ENCODE peak calls at places on chromosomes 3 and 15, in six cellular contexts. O is GM12892, J is HepG2, N is H1, R is K562, T is GM12878. H is an unnamed sample.

GRCh38 chr3:178785961-178786360 is 249.7 kb downstream of the KCNMB2 start:
- DNase-seq in T (no peak), R (no peak), O (no peak), J (no peak), N (no peak), H (no peak)

GRCh38 chr15:96264801-96265515 is 65.5 kb upstream of the NR2F2 start:
- DNase-seq in R (peak), J (peak), N (no peak), O (no peak), T (no peak), H (no peak)

GRCh38 chr15:29651476-29652072 is 170.7 kb downstream of the TJP1 start:
- DNase-seq in J (no peak), O (no peak), R (no peak), N (no peak), T (no peak), H (no peak)

GRCh38 chr3:131535131-131535530 is 32.4 kb upstream of the MRPL3 start:
- DNase-seq in J (no peak), N (no peak), T (no peak), O (no peak), R (no peak), H (no peak)

GRCh38 chr3:148873928-148874326 is 8.8 kb downstream of the CPA3 start:
- DNase-seq in N (no peak), T (no peak), R (no peak), O (no peak), J (no peak), H (no peak)

GRCh38 chr3:66394261-66395249 is 106.3 kb downstream of the LRIG1 start:
- DNase-seq in T (no peak), J (no peak), N (no peak), R (no peak), O (no peak), H (no peak)

GRCh38 chr15:70708839-70709238 is 54.5 kb downstream of the UACA start:
- DNase-seq in N (no peak), O (no peak), R (no peak), T (no peak), J (no peak), H (no peak)

GRCh38 chr3:170178631-170179030 is 2.9 kb downstream of the PHC3 start:
- DNase-seq in N (no peak), O (no peak), J (no peak), R (no peak), T (no peak), H (peak)

GRCh38 chr3:114571363-114571762 is 277.5 kb downstream of the TIGIT start:
- DNase-seq in J (no peak), N (no peak), R (no peak), O (no peak), T (no peak), H (no peak)

GRCh38 chr15:69045810-69046209 is 31.3 kb downstream of the NOX5 start:
- DNase-seq in J (peak), N (no peak), O (no peak), R (no peak), T (no peak), H (no peak)

GRCh38 chr3:117165611-117166051 is 456.1 kb downstream of the TUSC7 start:
- DNase-seq in T (no peak), N (no peak), R (no peak), J (no peak), O (no peak), H (no peak)

GRCh38 chr15:99076555-99077308 is 28.1 kb upstream of the SYNM start:
- DNase-seq in J (peak), O (no peak), R (peak), N (no peak), T (peak), H (peak)

GRCh38 chr3:184565421-184566211 is 4.0 kb downstream of the EPHB3 start:
- DNase-seq in O (no peak), T (no peak), N (no peak), J (no peak), R (no peak), H (no peak)

GRCh38 chr3:126956361-126956760 is 26.6 kb upstream of the PLXNA1 start:
- DNase-seq in N (no peak), R (no peak), O (no peak), J (no peak), T (no peak), H (no peak)

GRCh38 chr15:74863239-74864056 is 9.7 kb downstream of the SCAMP2 start:
- DNase-seq in T (no peak), R (no peak), O (no peak), J (no peak), N (no peak), H (no peak)

GRCh38 chr3:32950516-32950915 is 928 bp upstream of the CCR4 start:
- DNase-seq in J (no peak), O (no peak), R (no peak), T (no peak), N (peak), H (no peak)

GRCh38 chr3:117480981-117481380 is 771.4 kb downstream of the TUSC7 start:
- DNase-seq in O (no peak), N (no peak), R (no peak), T (no peak), J (no peak), H (no peak)

GRCh38 chr3:9172851-9173320 is 76.6 kb downstream of the SRGAP3 start:
- DNase-seq in T (no peak), J (peak), O (no peak), R (no peak), N (no peak), H (no peak)

GRCh38 chr3:5309602-5310001 is 122.1 kb downstream of the EDEM1 start:
- DNase-seq in O (no peak), T (no peak), R (no peak), J (no peak), N (no peak), H (no peak)

GRCh38 chr3:5312278-5312677 is 124.8 kb downstream of the EDEM1 start:
- DNase-seq in J (no peak), T (no peak), R (no peak), O (no peak), N (no peak), H (no peak)

GRCh38 chr3:5310509-5310908 is 123.0 kb downstream of the EDEM1 start:
- DNase-seq in N (no peak), J (no peak), R (no peak), T (no peak), O (no peak), H (no peak)

GRCh38 chr3:5305681-5305983 is 118.1 kb downstream of the EDEM1 start:
- DNase-seq in R (no peak), J (no peak), T (no peak), N (no peak), O (no peak), H (no peak)

DNA sequence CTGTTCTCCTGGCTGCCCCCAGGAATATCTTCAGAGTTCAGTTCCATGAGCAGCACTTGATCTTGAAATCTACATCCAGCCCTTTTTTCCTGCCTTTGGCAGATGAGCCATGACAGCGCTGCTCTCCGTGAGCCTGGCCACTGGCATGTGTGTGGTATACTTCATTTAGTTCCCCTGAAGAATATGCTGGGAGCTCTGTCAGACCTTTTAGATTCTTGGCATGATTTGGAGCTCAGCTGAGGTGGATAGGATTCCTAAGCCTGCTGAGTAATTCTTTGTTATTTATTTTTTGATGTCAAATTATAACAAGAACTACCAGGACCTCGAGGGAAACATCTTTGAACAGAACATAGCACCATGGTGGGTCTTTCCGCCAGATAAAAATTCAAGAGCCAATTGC is 121.7 kb downstream of the EDEM1 start:
- DNase-seq in O (no peak), N (no peak), R (no peak), T (no peak), J (no peak), H (no peak)
- TF ChIP-seq TAF1 in O (no peak), N (no peak), R (no peak), T (no peak), J (no peak), H (no peak)

GRCh38 chr3:143445118-143445517 is 325.5 kb downstream of the CHST2 start:
- DNase-seq in R (no peak), O (no peak), N (no peak), T (peak), J (no peak), H (no peak)

GRCh38 chr3:143442761-143443477 is 323.3 kb downstream of the CHST2 start:
- DNase-seq in T (no peak), R (no peak), J (no peak), O (no peak), N (no peak), H (no peak)

GRCh38 chr3:143441772-143442171 is 322.2 kb downstream of the CHST2 start:
- DNase-seq in N (no peak), O (no peak), T (no peak), R (no peak), J (no peak), H (no peak)

GRCh38 chr3:143447491-143447890 is 327.9 kb downstream of the CHST2 start:
- DNase-seq in T (no peak), J (no peak), R (no peak), N (no peak), O (no peak), H (no peak)

GRCh38 chr3:143443851-143444331 is 324.3 kb downstream of the CHST2 start:
- DNase-seq in R (peak), T (no peak), O (no peak), N (no peak), J (no peak), H (no peak)
- TF ChIP-seq POLR2AphosphoS5 in R (no peak), T (no peak), O (no peak), N (no peak), J (no peak), H (no peak)

GRCh38 chr15:63043391-63044076 is 987 bp downstream of the TPM1 start:
- DNase-seq in R (peak), J (no peak), N (no peak), T (no peak), O (no peak), H (peak)

GRCh38 chr15:63045438-63046278 is 3.1 kb downstream of the TPM1 start:
- DNase-seq in T (no peak), J (no peak), N (no peak), R (no peak), O (no peak), H (no peak)

GRCh38 chr15:63042879-63043340 is 363 bp downstream of the TPM1 start:
- DNase-seq in N (no peak), J (no peak), R (no peak), T (no peak), O (no peak), H (peak)

GRCh38 chr15:63044077-63044644 is 1.6 kb downstream of the TPM1 start:
- DNase-seq in O (no peak), T (no peak), N (no peak), R (no peak), J (no peak), H (no peak)

DNA sequence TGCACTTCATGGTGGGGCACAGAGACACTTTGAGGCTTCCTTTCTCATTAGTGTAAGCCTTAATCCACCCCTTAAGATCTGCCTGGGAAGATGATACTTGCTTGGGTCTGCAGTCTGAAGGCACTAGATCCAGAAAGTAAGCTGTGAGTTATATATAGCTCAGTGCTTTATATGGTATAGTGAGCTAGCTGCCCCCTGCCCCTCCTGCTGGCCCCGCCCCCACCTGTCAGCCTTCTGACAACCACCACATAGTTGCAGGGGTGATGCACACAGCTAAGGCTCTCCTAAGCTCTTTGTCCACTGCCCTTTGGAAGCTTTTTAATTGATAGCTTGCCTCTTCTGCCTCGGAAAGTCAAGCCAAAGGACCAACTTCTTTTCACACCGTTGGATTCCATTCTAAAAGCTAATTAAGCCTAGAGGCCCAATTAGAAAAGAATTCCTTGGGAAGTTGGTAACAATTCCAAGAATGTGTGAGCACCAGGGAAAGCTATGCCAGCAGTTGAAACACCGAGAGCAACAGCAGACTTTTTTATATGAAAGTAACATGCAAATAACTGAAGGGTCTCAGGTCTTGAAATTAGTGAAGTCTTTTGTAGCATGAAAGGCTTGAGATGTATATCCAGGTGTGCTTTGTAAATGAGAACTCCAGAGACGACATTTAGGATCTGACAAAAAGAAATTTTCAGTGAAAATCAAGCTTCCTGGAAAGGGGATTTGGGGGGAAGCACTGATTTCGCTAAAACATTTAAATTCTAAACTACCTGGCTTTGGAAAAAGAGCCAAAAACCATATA is 2.3 kb downstream of the TPM1 start:
- DNase-seq in J (no peak), O (no peak), R (no peak), N (no peak), T (no peak), H (no peak)
- TF ChIP-seq POLR2A in J (no peak), O (no peak), R (no peak), N (peak), T (no peak), H (no peak)

DNA sequence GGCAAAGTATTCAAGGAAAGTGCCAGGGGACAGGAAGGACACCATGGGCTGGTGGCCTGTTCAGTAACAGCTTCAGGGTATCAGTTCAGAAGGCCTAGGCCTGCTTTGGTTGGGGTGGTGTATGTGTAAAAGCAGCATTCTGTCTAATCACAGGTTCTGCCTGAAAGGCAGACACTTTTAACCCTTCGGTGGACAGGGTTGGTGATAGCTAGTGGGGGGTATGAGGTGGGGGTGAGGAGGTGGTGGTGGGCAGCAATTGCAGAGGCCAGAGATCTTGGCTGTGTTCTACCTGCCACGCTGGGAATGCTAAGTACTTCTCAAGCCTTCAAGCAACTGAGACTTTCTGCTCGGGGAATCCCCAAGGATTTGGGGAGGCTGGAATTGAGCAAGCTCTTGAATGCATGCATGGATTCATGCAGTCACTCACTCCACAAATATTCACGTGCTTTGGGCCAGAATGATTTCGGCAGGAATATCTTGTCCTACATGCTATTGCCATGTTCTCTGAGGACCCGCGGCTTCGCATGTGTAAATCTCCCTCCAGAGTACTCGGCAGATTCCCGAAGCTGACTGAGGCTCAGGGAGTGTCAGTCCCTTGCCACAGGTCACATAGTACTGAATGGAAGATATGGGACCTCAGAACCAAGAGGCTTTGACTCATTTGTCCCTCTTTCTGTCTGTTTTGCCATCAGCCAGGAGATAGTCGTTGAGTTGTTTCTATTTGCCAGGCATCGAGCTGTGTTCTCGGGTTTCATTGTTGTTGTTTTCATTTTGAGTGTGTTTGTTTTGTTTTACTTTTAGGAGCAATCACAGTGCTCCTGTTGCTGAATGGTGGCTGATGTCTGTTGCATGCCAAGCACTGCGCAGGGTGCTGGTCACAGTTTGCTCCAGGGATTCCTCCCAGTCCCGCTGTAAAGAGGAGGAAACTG is 65.5 kb downstream of the SMAD3 start:
- DNase-seq in J (no peak), O (no peak), N (no peak), T (no peak), R (no peak), H (no peak)
- TF ChIP-seq TAF1 in J (no peak), O (no peak), N (no peak), T (no peak), R (no peak), H (no peak)

GRCh38 chr15:61724276-61724939 is 335.8 kb downstream of the VPS13C start:
- DNase-seq in R (no peak), N (no peak), J (no peak), T (no peak), O (no peak), H (no peak)
- TF ChIP-seq POLR2AphosphoS5 in R (no peak), N (no peak), J (no peak), T (no peak), O (no peak), H (no peak)

GRCh38 chr3:111715911-111716523 is 120.9 kb upstream of the ZBED2 start:
- DNase-seq in R (peak), J (peak), O (no peak), N (peak), T (no peak), H (no peak)

GRCh38 chr3:111713833-111714232 is 118.7 kb upstream of the ZBED2 start:
- DNase-seq in J (no peak), O (no peak), R (no peak), N (no peak), T (no peak), H (no peak)

GRCh38 chr3:111714305-111714704 is 119.2 kb upstream of the ZBED2 start:
- DNase-seq in J (no peak), T (no peak), N (no peak), R (no peak), O (no peak), H (no peak)

GRCh38 chr3:111720681-111721380 is 125.7 kb upstream of the ZBED2 start:
- DNase-seq in N (no peak), R (no peak), O (no peak), J (no peak), T (no peak), H (no peak)

GRCh38 chr3:111717601-111718000 is 122.5 kb upstream of the ZBED2 start:
- DNase-seq in O (peak), T (no peak), N (peak), R (peak), J (peak), H (peak)
- TF ChIP-seq POLR2A in O (no peak), T (no peak), N (no peak), R (no peak), J (no peak), H (no peak)

GRCh38 chr3:141412087-141412935 is 44.0 kb downstream of the ZBTB38 start:
- DNase-seq in J (peak), N (no peak), T (no peak), O (no peak), R (no peak), H (no peak)
- TF ChIP-seq TAF1 in J (no peak), N (no peak), T (peak), O (no peak), R (no peak), H (peak)

GRCh38 chr15:57284535-57284934 is 91.8 kb upstream of the CGNL1 start:
- DNase-seq in R (no peak), O (no peak), T (no peak), J (no peak), N (no peak), H (no peak)
- TF ChIP-seq POLR2AphosphoS5 in R (no peak), O (no peak), T (no peak), J (no peak), N (no peak), H (no peak)

DNA sequence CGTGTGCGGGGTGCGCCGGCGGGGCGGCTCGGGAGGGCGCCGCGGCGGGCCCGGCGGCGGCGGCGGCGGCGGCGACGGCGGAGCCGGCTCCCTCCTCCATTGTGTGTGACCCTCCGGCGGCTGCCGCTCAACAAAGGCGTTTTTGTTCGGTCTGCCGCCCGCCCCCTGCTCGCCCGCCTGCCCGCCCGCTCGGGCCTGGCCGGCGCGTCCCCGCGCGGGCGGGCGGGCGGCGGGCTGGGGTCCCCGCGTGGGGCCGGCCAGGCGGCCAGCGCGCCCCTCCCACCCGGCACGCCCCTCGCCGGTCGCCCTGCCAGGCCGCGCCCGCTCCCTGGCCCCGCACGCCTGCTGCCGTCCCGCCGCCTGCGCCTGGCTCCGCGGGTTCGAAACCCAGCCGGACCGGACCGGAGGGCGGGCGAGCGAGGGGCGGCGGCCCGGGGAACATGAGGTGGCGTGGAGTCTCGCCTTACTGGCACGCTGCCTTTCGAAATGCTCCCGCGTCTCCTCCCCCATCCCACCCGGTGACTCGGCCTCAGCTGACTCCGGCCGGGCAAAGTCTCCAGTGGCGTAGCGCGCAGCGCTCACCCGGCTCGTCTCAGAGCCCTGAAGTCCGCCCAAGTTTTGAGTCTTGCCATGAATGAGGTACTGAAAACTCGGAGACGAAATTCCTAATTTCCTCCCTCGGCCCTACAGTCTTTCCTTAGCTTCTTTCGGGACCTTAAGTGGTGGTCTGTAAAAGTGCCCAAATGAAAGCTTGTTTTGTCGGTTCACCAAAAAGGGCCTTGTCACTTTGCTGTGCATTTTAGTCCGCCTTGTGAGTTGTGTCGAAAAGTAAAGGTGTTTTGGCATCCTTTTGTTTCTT is 604 bp downstream of the MAPK6 start:
- DNase-seq in R (peak), O (peak), N (peak), J (peak), T (no peak), H (peak)
- TF ChIP-seq POLR2A in R (peak), O (peak), N (no peak), J (peak), T (no peak), H (peak)

GRCh38 chr15:90001062-90001682 is at the start of gene ZNF710:
- DNase-seq in N (peak), R (peak), J (no peak), O (peak), T (no peak), H (peak)

GRCh38 chr15:90004252-90004651 is 3.1 kb downstream of the ZNF710 start:
- DNase-seq in T (no peak), N (no peak), R (no peak), J (no peak), O (no peak), H (no peak)

GRCh38 chr15:90003736-90004135 is 2.6 kb downstream of the ZNF710 start:
- DNase-seq in O (no peak), T (no peak), J (no peak), R (no peak), N (no peak), H (no peak)

GRCh38 chr15:90001683-90002427 is 731 bp downstream of the ZNF710 start:
- DNase-seq in O (peak), N (peak), J (peak), T (no peak), R (peak), H (peak)

GRCh38 chr15:90002428-90002844 is 1.3 kb downstream of the ZNF710 start:
- DNase-seq in J (no peak), O (peak), N (peak), T (no peak), R (no peak), H (no peak)
- TF ChIP-seq TAF1 in J (no peak), O (no peak), N (no peak), T (no peak), R (no peak), H (no peak)